ENCODE peak calls at places on chromosome 16, in seven cellular contexts. D, Y, W, P, A, J and S are unnamed samples.

GRCh38 chr16:1613240-1613639 is 1.1 kb downstream of the CRAMP1 start:
- DNase-seq in D (no peak), Y (no peak), W (no peak), P (no peak), A (peak), J (no peak), S (no peak)

GRCh38 chr16:16982614-16983013 is 488.1 kb downstream of the XYLT1 start:
- DNase-seq in D (no peak), Y (no peak), W (no peak), P (no peak), A (no peak), J (no peak), S (no peak)

GRCh38 chr16:77660311-77660710 is 62.0 kb upstream of the NUDT7 start:
- DNase-seq in D (no peak), Y (no peak), W (no peak), P (peak), A (no peak), J (no peak), S (no peak)

GRCh38 chr16:12511708-12512107 is 292.0 kb downstream of the CPPED1 start:
- DNase-seq in D (no peak), Y (no peak), W (no peak), P (no peak), A (peak), J (no peak), S (no peak)

GRCh38 chr16:920722-921121 is 50.1 kb downstream of the LMF1 start:
- DNase-seq in D (peak), Y (no peak), W (no peak), P (no peak), A (peak), J (no peak), S (no peak)

GRCh38 chr16:4936181-4936990 is 562 bp downstream of the PPL start:
- DNase-seq in D (no peak), Y (no peak), W (no peak), P (no peak), A (no peak), J (no peak), S (no peak)

GRCh38 chr16:84119368-84119767 is 2.6 kb upstream of the MBTPS1 start:
- DNase-seq in D (no peak), Y (no peak), W (no peak), P (no peak), A (no peak), J (no peak), S (no peak)

GRCh38 chr16:65178151-65178550 is 56.3 kb upstream of the CDH11 start:
- DNase-seq in D (no peak), Y (no peak), W (no peak), P (peak), A (no peak), J (no peak), S (no peak)

GRCh38 chr16:2458887-2459646 is 842 bp upstream of the TEDC2 start:
- DNase-seq in D (no peak), Y (no peak), W (no peak), P (no peak), A (no peak), J (no peak), S (no peak)

GRCh38 chr16:57531635-57532220 is 4.6 kb downstream of the CCDC102A start:
- DNase-seq in D (no peak), Y (peak), W (no peak), P (no peak), A (no peak), J (no peak), S (no peak)

GRCh38 chr16:23668873-23669272 is 9.8 kb upstream of the PLK1 start:
- DNase-seq in D (no peak), Y (no peak), W (no peak), P (no peak), A (no peak), J (no peak), S (no peak)

GRCh38 chr16:66207864-66208226 is 158.6 kb upstream of the CDH5 start:
- DNase-seq in D (no peak), Y (no peak), W (no peak), P (no peak), A (no peak), J (no peak), S (no peak)

GRCh38 chr16:10937068-10937859 is 5.0 kb downstream of the DEXI start:
- DNase-seq in D (peak), Y (no peak), W (no peak), P (no peak), A (no peak), J (no peak), S (no peak)

GRCh38 chr16:72216767-72217166 is 44.8 kb upstream of the PMFBP1 start:
- DNase-seq in D (no peak), Y (no peak), W (no peak), P (no peak), A (no peak), J (no peak), S (no peak)

GRCh38 chr16:27492588-27492979 is 57.1 kb downstream of the GTF3C1 start:
- DNase-seq in D (no peak), Y (no peak), W (no peak), P (no peak), A (no peak), J (no peak), S (no peak)

GRCh38 chr16:9047689-9048301 is 43.6 kb upstream of the HAPSTR1 start:
- DNase-seq in D (peak), Y (peak), W (no peak), P (peak), A (peak), J (peak), S (peak)

GRCh38 chr16:75288596-75289120 is 37.2 kb upstream of the BCAR1 start:
- DNase-seq in D (no peak), Y (no peak), W (peak), P (no peak), A (peak), J (no peak), S (no peak)

GRCh38 chr16:322476-323143 is 29.9 kb downstream of the AXIN1 start:
- DNase-seq in D (no peak), Y (no peak), W (no peak), P (no peak), A (no peak), J (no peak), S (no peak)

GRCh38 chr16:71360378-71360777 is 1.9 kb downstream of the CALB2 start:
- DNase-seq in D (peak), Y (no peak), W (no peak), P (no peak), A (no peak), J (no peak), S (peak)

GRCh38 chr16:77868478-77868877 is 80.1 kb downstream of the VAT1L start:
- DNase-seq in D (no peak), Y (no peak), W (no peak), P (no peak), A (peak), J (no peak), S (no peak)

GRCh38 chr16:12255473-12255872 is 278.9 kb downstream of the SNX29 start:
- DNase-seq in D (no peak), Y (no peak), W (no peak), P (no peak), A (no peak), J (no peak), S (no peak)

GRCh38 chr16:67451704-67452435 is 20.9 kb downstream of the HSD11B2 start:
- DNase-seq in D (no peak), Y (no peak), W (no peak), P (no peak), A (no peak), J (no peak), S (no peak)

GRCh38 chr16:13873835-13874438 is 46.0 kb upstream of the ERCC4 start:
- DNase-seq in D (no peak), Y (no peak), W (no peak), P (no peak), A (peak), J (no peak), S (no peak)